ENCODE peak calls at places on chromosome 2, in four cellular contexts. V, E, D and O are unnamed samples.

GRCh38 chr2:184527058-184527457 is 71.3 kb upstream of the ZNF804A start:
- DNase-seq in V (no peak), E (no peak), D (no peak), O (no peak)

GRCh38 chr2:223093436-223093839 is 41.4 kb downstream of the KCNE4 start:
- DNase-seq in V (no peak), E (no peak), D (peak), O (peak)

GRCh38 chr2:8408560-8409460 is 273.0 kb upstream of the ID2 start:
- DNase-seq in V (no peak), E (no peak), D (no peak), O (no peak)

GRCh38 chr2:189951791-189952535 is 110.6 kb downstream of the MSTN start:
- DNase-seq in V (no peak), E (no peak), D (no peak), O (no peak)

GRCh38 chr2:23401427-23402204 is 16.6 kb downstream of the KLHL29 start:
- DNase-seq in V (no peak), E (no peak), D (no peak), O (no peak)

GRCh38 chr2:647003-647560 is 30.1 kb downstream of the TMEM18 start:
- DNase-seq in V (no peak), E (no peak), D (peak), O (no peak)

GRCh38 chr2:170425291-170425751 is 247.4 kb downstream of the MYO3B start:
- DNase-seq in V (no peak), E (no peak), D (no peak), O (no peak)

GRCh38 chr2:226114436-226114835 is 685.2 kb downstream of the IRS1 start:
- DNase-seq in V (no peak), E (no peak), D (no peak), O (no peak)

GRCh38 chr2:28952806-28953190 is 28.3 kb upstream of the TOGARAM2 start:
- DNase-seq in V (no peak), E (no peak), D (no peak), O (no peak)

GRCh38 chr2:161237397-161238263 is 70.6 kb upstream of the PSMD14 start:
- DNase-seq in V (peak), E (no peak), D (peak), O (peak)

GRCh38 chr2:20196881-20197204 is 28.1 kb downstream of the SDC1 start:
- DNase-seq in V (no peak), E (no peak), D (no peak), O (no peak)

GRCh38 chr2:104118889-104119288 is 735.0 kb upstream of the POU3F3 start:
- DNase-seq in V (no peak), E (no peak), D (no peak), O (no peak)

GRCh38 chr2:153986488-153987229 is 114.9 kb downstream of the GALNT13 start:
- DNase-seq in V (no peak), E (no peak), D (no peak), O (no peak)

GRCh38 chr2:26754972-26755670 is 9.0 kb upstream of the SLC35F6 start:
- DNase-seq in V (no peak), E (no peak), D (no peak), O (no peak)

GRCh38 chr2:36356199-36356989 is 816 bp downstream of the CRIM1 start:
- DNase-seq in V (peak), E (no peak), D (peak), O (peak)

GRCh38 chr2:207149253-207150213 is 16.2 kb downstream of the KLF7 start:
- DNase-seq in V (no peak), E (no peak), D (no peak), O (no peak)

GRCh38 chr2:142286618-142287017 is 155.8 kb upstream of the LRP1B start:
- DNase-seq in V (no peak), E (no peak), D (no peak), O (no peak)

GRCh38 chr2:210475726-210476125 is 833 bp downstream of the LANCL1 start:
- DNase-seq in V (no peak), E (no peak), D (no peak), O (no peak)

GRCh38 chr2:109279243-109279860 is 150.3 kb downstream of the SH3RF3 start:
- DNase-seq in V (no peak), E (no peak), D (no peak), O (no peak)

GRCh38 chr2:205716126-205716525 is 33.8 kb downstream of the NRP2 start:
- DNase-seq in V (no peak), E (no peak), D (no peak), O (no peak)

GRCh38 chr2:7539760-7540159 is 622.5 kb downstream of the RNF144A start:
- DNase-seq in V (no peak), E (no peak), D (no peak), O (no peak)

GRCh38 chr2:9294764-9295163 is 88.2 kb downstream of the ASAP2 start:
- DNase-seq in V (no peak), E (no peak), D (no peak), O (no peak)

GRCh38 chr2:174602741-174603140 is 5.1 kb upstream of the WIPF1 start:
- DNase-seq in V (no peak), E (no peak), D (no peak), O (no peak)
- H3K27ac ChIP-seq in V (peak), E (peak), D (no peak), O (peak)

GRCh38 chr2:216017365-216017764 is 4.0 kb upstream of the MREG start:
- DNase-seq in V (no peak), E (no peak), D (no peak), O (no peak)

GRCh38 chr2:216015722-216016464 is 2.5 kb upstream of the MREG start:
- DNase-seq in V (no peak), E (no peak), D (no peak), O (no peak)

GRCh38 chr2:216021768-216022167 is 8.4 kb upstream of the MREG start:
- DNase-seq in V (no peak), E (no peak), D (no peak), O (no peak)

GRCh38 chr2:216016581-216016980 is 3.2 kb upstream of the MREG start:
- DNase-seq in V (no peak), E (no peak), D (no peak), O (no peak)

DNA sequence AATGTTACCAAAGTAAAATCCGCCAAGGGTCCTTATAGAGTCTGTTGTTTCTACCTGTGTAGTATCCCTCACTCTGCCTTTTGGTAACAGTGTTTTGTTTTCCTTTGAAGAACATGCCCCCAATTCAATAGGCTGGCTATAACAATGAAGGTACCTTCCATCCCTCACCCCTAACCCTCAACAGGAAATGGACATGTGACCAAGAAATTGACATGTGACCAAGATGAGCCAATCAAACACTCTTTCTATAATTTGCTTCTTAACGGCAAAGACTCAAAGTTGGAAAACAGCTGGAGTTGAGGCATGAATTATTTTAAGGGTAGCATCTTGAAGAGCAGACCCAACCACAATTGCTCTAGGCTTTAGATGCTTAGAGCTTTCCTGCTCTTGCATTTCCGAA is 5.4 kb upstream of the MREG start:
- DNase-seq in V (no peak), E (no peak), D (no peak), O (no peak)
- TF ChIP-seq CTCF in V (no peak), E (no peak), D (no peak), O (no peak)

GRCh38 chr2:134936691-134937090 is 18.1 kb downstream of the CCNT2 start:
- DNase-seq in V (no peak), E (no peak), D (no peak), O (no peak)
- H3K27ac ChIP-seq in V (no peak), E (no peak), D (no peak), O (no peak)

GRCh38 chr2:221571108-221571390 is 1.1 kb downstream of the EPHA4 start:
- DNase-seq in V (no peak), E (no peak), D (no peak), O (no peak)

GRCh38 chr2:221572180-221572820 is at the start of gene EPHA4:
- DNase-seq in V (peak), E (no peak), D (peak), O (peak)

GRCh38 chr2:221571391-221572179 is 519 bp downstream of the EPHA4 start:
- DNase-seq in V (peak), E (no peak), D (no peak), O (no peak)

GRCh38 chr2:221569342-221570278 is 2.5 kb downstream of the EPHA4 start:
- DNase-seq in V (no peak), E (no peak), D (no peak), O (no peak)

DNA sequence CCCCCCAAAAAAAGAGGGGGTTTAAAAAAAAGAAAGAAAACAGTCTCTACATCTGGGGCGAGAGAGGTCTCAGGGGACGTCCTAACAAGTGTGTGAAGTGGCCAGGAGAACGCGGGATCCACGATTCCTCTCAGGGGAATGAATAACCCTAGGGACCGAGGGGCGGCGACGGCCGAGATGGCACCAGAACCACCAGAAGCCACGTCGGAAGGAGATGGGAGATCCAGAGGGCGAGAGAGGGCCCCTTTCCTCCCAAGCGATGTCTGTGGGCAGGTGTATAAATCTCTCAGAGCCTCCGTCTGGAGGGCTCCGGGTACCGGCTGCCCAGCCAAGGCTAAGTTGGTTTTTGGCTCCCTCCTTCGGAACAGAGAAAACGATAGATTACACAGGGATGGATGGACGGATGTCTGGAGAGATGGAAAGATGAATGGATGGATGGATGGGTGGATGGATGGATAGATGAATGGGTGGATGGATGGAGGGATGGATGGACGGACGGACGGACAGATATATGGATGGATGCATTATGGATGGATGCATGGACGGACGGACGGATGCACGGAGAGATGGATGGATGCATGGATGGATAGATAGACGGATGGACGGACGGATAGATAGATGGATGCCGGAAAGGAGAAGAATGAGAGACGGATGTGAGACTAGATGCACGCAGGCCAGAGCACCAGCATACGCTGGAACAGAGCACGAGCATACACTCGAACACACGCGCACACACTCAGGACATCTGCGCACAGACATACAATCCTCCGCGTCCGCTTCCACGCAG is 1.6 kb downstream of the EPHA4 start:
- DNase-seq in V (no peak), E (no peak), D (no peak), O (no peak)
- TF ChIP-seq CTCF in V (no peak), E (no peak), D (no peak), O (no peak)

GRCh38 chr2:33458248-33458819 is 18.1 kb upstream of the RASGRP3 start:
- DNase-seq in V (no peak), E (no peak), D (no peak), O (no peak)
- H3K27ac ChIP-seq in V (no peak), E (no peak), D (no peak), O (no peak)

GRCh38 chr2:25338401-25338800 is 3.3 kb downstream of the DNMT3A start:
- DNase-seq in V (no peak), E (no peak), D (no peak), O (no peak)

GRCh38 chr2:25339121-25339738 is 2.5 kb downstream of the DNMT3A start:
- DNase-seq in V (no peak), E (no peak), D (no peak), O (no peak)

GRCh38 chr2:25341031-25341727 is 546 bp downstream of the DNMT3A start:
- DNase-seq in V (no peak), E (no peak), D (no peak), O (no peak)

GRCh38 chr2:25340340-25340886 is 1.3 kb downstream of the DNMT3A start:
- DNase-seq in V (no peak), E (no peak), D (no peak), O (no peak)

GRCh38 chr2:25339791-25340339 is 1.9 kb downstream of the DNMT3A start:
- DNase-seq in V (peak), E (no peak), D (no peak), O (no peak)
- TF ChIP-seq CTCF in V (no peak), E (no peak), D (no peak), O (no peak)

DNA sequence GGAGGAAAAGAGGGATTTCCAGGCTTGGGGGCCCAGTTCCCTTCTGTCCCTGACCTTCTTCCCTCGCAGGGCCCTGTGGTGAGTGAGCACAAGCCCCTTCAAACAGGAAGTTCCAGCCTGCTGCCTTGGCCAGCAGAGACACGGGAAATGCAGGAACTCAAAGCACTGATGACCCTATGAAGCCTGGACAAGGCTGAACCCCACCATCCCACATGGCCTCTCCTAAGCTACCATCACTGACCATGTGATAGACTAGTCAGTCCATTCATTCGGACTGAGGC is 196.4 kb downstream of the TNS1 start:
- DNase-seq in V (no peak), E (no peak), D (no peak), O (no peak)
- H3K27ac ChIP-seq in V (no peak), E (peak), D (no peak), O (peak)

DNA sequence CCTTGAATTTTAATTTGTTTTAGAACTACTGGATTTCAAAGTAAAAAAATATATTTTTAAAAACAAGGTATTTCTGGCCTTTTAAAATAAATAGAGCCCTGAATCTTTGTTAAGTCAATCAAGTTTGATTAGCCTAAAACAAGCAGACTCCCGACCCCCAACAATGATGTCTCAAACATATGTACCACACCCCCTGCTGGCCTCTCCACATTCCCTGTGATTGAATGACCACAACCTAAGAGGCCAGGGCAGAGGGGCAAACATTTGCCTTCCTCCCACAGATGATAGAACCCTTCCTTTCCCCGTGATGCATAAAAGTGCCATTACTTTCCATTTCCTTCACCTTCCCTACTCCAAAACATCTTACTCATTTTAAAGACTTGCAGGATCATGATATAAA is 130.9 kb downstream of the STK39 start:
- DNase-seq in V (no peak), E (no peak), D (no peak), O (no peak)
- TF ChIP-seq CTCF in V (no peak), E (no peak), D (no peak), O (no peak)

GRCh38 chr2:152657042-152657441 is 60.2 kb downstream of the PRPF40A start:
- DNase-seq in V (no peak), E (no peak), D (no peak), O (no peak)
- H3K27ac ChIP-seq in V (no peak), E (no peak), D (no peak), O (no peak)